ENCODE peak calls at places on chromosomes 5 and 9, in seven cellular contexts. One of them, this sample, is unnamed.

GRCh38 chr5:62305715-62306493 is at the start of gene KIF2A:
- DNase-seq in stimulated activated CD4-positive, alpha-beta T cell treated with anti-CD3 and anti-CD28 coated beads, Interleukin-12 subunit alpha, Interleukin-12 subunit beta, amount 100 ng/mL, for 4 hours: peak
- DNase-seq in activated naive CD4-positive, alpha-beta T cell: peak
- DNase-seq in HS-5: peak
- DNase-seq in T-helper 1 cell: peak
- DNase-seq in substantia nigra: peak
- DNase-seq in AG09309: peak
- DNase-seq in this sample: peak

GRCh38 chr9:129138476-129139232 is 27.4 kb downstream of the PTPA start:
- DNase-seq in stimulated activated CD4-positive, alpha-beta T cell treated with anti-CD3 and anti-CD28 coated beads, Interleukin-12 subunit alpha, Interleukin-12 subunit beta, amount 100 ng/mL, for 4 hours: no peak
- DNase-seq in activated naive CD4-positive, alpha-beta T cell: no peak
- DNase-seq in HS-5: no peak
- DNase-seq in T-helper 1 cell: no peak
- DNase-seq in substantia nigra: no peak
- DNase-seq in AG09309: peak
- DNase-seq in this sample: no peak

GRCh38 chr5:110590187-110590586 is 136.3 kb downstream of the TMEM232 start:
- DNase-seq in stimulated activated CD4-positive, alpha-beta T cell treated with anti-CD3 and anti-CD28 coated beads, Interleukin-12 subunit alpha, Interleukin-12 subunit beta, amount 100 ng/mL, for 4 hours: no peak
- DNase-seq in activated naive CD4-positive, alpha-beta T cell: no peak
- DNase-seq in HS-5: no peak
- DNase-seq in T-helper 1 cell: no peak
- DNase-seq in substantia nigra: no peak
- DNase-seq in AG09309: peak
- DNase-seq in this sample: no peak

GRCh38 chr5:68252678-68253520 is 37.3 kb downstream of the PIK3R1 start:
- DNase-seq in stimulated activated CD4-positive, alpha-beta T cell treated with anti-CD3 and anti-CD28 coated beads, Interleukin-12 subunit alpha, Interleukin-12 subunit beta, amount 100 ng/mL, for 4 hours: peak
- DNase-seq in activated naive CD4-positive, alpha-beta T cell: peak
- DNase-seq in HS-5: no peak
- DNase-seq in T-helper 1 cell: peak
- DNase-seq in substantia nigra: peak
- DNase-seq in AG09309: no peak
- DNase-seq in this sample: no peak

GRCh38 chr5:21452429-21452828 is 1400.7 kb downstream of the CDH12 start:
- DNase-seq in stimulated activated CD4-positive, alpha-beta T cell treated with anti-CD3 and anti-CD28 coated beads, Interleukin-12 subunit alpha, Interleukin-12 subunit beta, amount 100 ng/mL, for 4 hours: no peak
- DNase-seq in activated naive CD4-positive, alpha-beta T cell: no peak
- DNase-seq in HS-5: no peak
- DNase-seq in T-helper 1 cell: no peak
- DNase-seq in substantia nigra: no peak
- DNase-seq in AG09309: no peak
- DNase-seq in this sample: no peak

GRCh38 chr9:115992834-115993233 is 160.8 kb upstream of the PAPPA start:
- DNase-seq in stimulated activated CD4-positive, alpha-beta T cell treated with anti-CD3 and anti-CD28 coated beads, Interleukin-12 subunit alpha, Interleukin-12 subunit beta, amount 100 ng/mL, for 4 hours: no peak
- DNase-seq in activated naive CD4-positive, alpha-beta T cell: no peak
- DNase-seq in HS-5: peak
- DNase-seq in T-helper 1 cell: no peak
- DNase-seq in substantia nigra: no peak
- DNase-seq in AG09309: no peak
- DNase-seq in this sample: no peak

GRCh38 chr9:13648676-13649075 is 369.2 kb upstream of the MPDZ start:
- DNase-seq in stimulated activated CD4-positive, alpha-beta T cell treated with anti-CD3 and anti-CD28 coated beads, Interleukin-12 subunit alpha, Interleukin-12 subunit beta, amount 100 ng/mL, for 4 hours: no peak
- DNase-seq in activated naive CD4-positive, alpha-beta T cell: no peak
- DNase-seq in HS-5: no peak
- DNase-seq in T-helper 1 cell: no peak
- DNase-seq in substantia nigra: no peak
- DNase-seq in AG09309: no peak
- DNase-seq in this sample: no peak

GRCh38 chr5:10352404-10353240 is 873 bp upstream of the MARCHF6 start:
- DNase-seq in stimulated activated CD4-positive, alpha-beta T cell treated with anti-CD3 and anti-CD28 coated beads, Interleukin-12 subunit alpha, Interleukin-12 subunit beta, amount 100 ng/mL, for 4 hours: peak
- DNase-seq in activated naive CD4-positive, alpha-beta T cell: no peak
- DNase-seq in HS-5: no peak
- DNase-seq in T-helper 1 cell: no peak
- DNase-seq in substantia nigra: peak
- DNase-seq in AG09309: no peak
- DNase-seq in this sample: no peak

GRCh38 chr9:69672828-69673640 is 863 bp upstream of the APBA1 start:
- DNase-seq in stimulated activated CD4-positive, alpha-beta T cell treated with anti-CD3 and anti-CD28 coated beads, Interleukin-12 subunit alpha, Interleukin-12 subunit beta, amount 100 ng/mL, for 4 hours: peak
- DNase-seq in activated naive CD4-positive, alpha-beta T cell: peak
- DNase-seq in HS-5: peak
- DNase-seq in T-helper 1 cell: peak
- DNase-seq in substantia nigra: peak
- DNase-seq in AG09309: peak
- DNase-seq in this sample: peak

GRCh38 chr9:91474656-91475055 is 51.0 kb upstream of the NFIL3 start:
- DNase-seq in stimulated activated CD4-positive, alpha-beta T cell treated with anti-CD3 and anti-CD28 coated beads, Interleukin-12 subunit alpha, Interleukin-12 subunit beta, amount 100 ng/mL, for 4 hours: no peak
- DNase-seq in activated naive CD4-positive, alpha-beta T cell: no peak
- DNase-seq in HS-5: no peak
- DNase-seq in T-helper 1 cell: no peak
- DNase-seq in substantia nigra: no peak
- DNase-seq in AG09309: no peak
- DNase-seq in this sample: no peak

GRCh38 chr9:26723486-26723885 is 169.1 kb downstream of the CAAP1 start:
- DNase-seq in stimulated activated CD4-positive, alpha-beta T cell treated with anti-CD3 and anti-CD28 coated beads, Interleukin-12 subunit alpha, Interleukin-12 subunit beta, amount 100 ng/mL, for 4 hours: peak
- DNase-seq in activated naive CD4-positive, alpha-beta T cell: no peak
- DNase-seq in HS-5: no peak
- DNase-seq in T-helper 1 cell: no peak
- DNase-seq in substantia nigra: peak
- DNase-seq in AG09309: no peak
- DNase-seq in this sample: no peak

GRCh38 chr5:17314907-17315471 is 97.6 kb downstream of the BASP1 start:
- DNase-seq in stimulated activated CD4-positive, alpha-beta T cell treated with anti-CD3 and anti-CD28 coated beads, Interleukin-12 subunit alpha, Interleukin-12 subunit beta, amount 100 ng/mL, for 4 hours: no peak
- DNase-seq in activated naive CD4-positive, alpha-beta T cell: no peak
- DNase-seq in HS-5: peak
- DNase-seq in T-helper 1 cell: no peak
- DNase-seq in substantia nigra: no peak
- DNase-seq in AG09309: peak
- DNase-seq in this sample: no peak

GRCh38 chr5:135491552-135492318 is 39.6 kb upstream of the TIFAB start:
- DNase-seq in stimulated activated CD4-positive, alpha-beta T cell treated with anti-CD3 and anti-CD28 coated beads, Interleukin-12 subunit alpha, Interleukin-12 subunit beta, amount 100 ng/mL, for 4 hours: no peak
- DNase-seq in activated naive CD4-positive, alpha-beta T cell: no peak
- DNase-seq in HS-5: no peak
- DNase-seq in T-helper 1 cell: no peak
- DNase-seq in substantia nigra: no peak
- DNase-seq in AG09309: no peak
- DNase-seq in this sample: no peak

GRCh38 chr9:93254806-93255519 is 71.0 kb downstream of the WNK2 start:
- DNase-seq in stimulated activated CD4-positive, alpha-beta T cell treated with anti-CD3 and anti-CD28 coated beads, Interleukin-12 subunit alpha, Interleukin-12 subunit beta, amount 100 ng/mL, for 4 hours: no peak
- DNase-seq in activated naive CD4-positive, alpha-beta T cell: no peak
- DNase-seq in HS-5: no peak
- DNase-seq in T-helper 1 cell: no peak
- DNase-seq in substantia nigra: no peak
- DNase-seq in AG09309: no peak
- DNase-seq in this sample: no peak

GRCh38 chr5:74136276-74136675 is 504.3 kb downstream of the ENC1 start:
- DNase-seq in stimulated activated CD4-positive, alpha-beta T cell treated with anti-CD3 and anti-CD28 coated beads, Interleukin-12 subunit alpha, Interleukin-12 subunit beta, amount 100 ng/mL, for 4 hours: no peak
- DNase-seq in activated naive CD4-positive, alpha-beta T cell: no peak
- DNase-seq in HS-5: no peak
- DNase-seq in T-helper 1 cell: no peak
- DNase-seq in substantia nigra: no peak
- DNase-seq in AG09309: no peak
- DNase-seq in this sample: no peak

GRCh38 chr5:151378616-151379015 is 31.3 kb upstream of the SLC36A2 start:
- DNase-seq in stimulated activated CD4-positive, alpha-beta T cell treated with anti-CD3 and anti-CD28 coated beads, Interleukin-12 subunit alpha, Interleukin-12 subunit beta, amount 100 ng/mL, for 4 hours: no peak
- DNase-seq in activated naive CD4-positive, alpha-beta T cell: no peak
- DNase-seq in HS-5: no peak
- DNase-seq in T-helper 1 cell: no peak
- DNase-seq in substantia nigra: no peak
- DNase-seq in AG09309: no peak
- DNase-seq in this sample: no peak

GRCh38 chr5:133052317-133053175 is 733 bp downstream of the HSPA4 start:
- DNase-seq in stimulated activated CD4-positive, alpha-beta T cell treated with anti-CD3 and anti-CD28 coated beads, Interleukin-12 subunit alpha, Interleukin-12 subunit beta, amount 100 ng/mL, for 4 hours: peak
- DNase-seq in activated naive CD4-positive, alpha-beta T cell: no peak
- DNase-seq in HS-5: no peak
- DNase-seq in T-helper 1 cell: no peak
- DNase-seq in substantia nigra: peak
- DNase-seq in AG09309: no peak
- DNase-seq in this sample: peak

GRCh38 chr9:37566716-37567115 is 9.5 kb downstream of the FBXO10 start:
- DNase-seq in stimulated activated CD4-positive, alpha-beta T cell treated with anti-CD3 and anti-CD28 coated beads, Interleukin-12 subunit alpha, Interleukin-12 subunit beta, amount 100 ng/mL, for 4 hours: no peak
- DNase-seq in activated naive CD4-positive, alpha-beta T cell: no peak
- DNase-seq in HS-5: no peak
- DNase-seq in T-helper 1 cell: no peak
- DNase-seq in substantia nigra: no peak
- DNase-seq in AG09309: no peak
- DNase-seq in this sample: no peak

GRCh38 chr5:61525573-61526142 is 193.6 kb downstream of the ZSWIM6 start:
- DNase-seq in stimulated activated CD4-positive, alpha-beta T cell treated with anti-CD3 and anti-CD28 coated beads, Interleukin-12 subunit alpha, Interleukin-12 subunit beta, amount 100 ng/mL, for 4 hours: no peak
- DNase-seq in activated naive CD4-positive, alpha-beta T cell: no peak
- DNase-seq in HS-5: no peak
- DNase-seq in T-helper 1 cell: no peak
- DNase-seq in substantia nigra: no peak
- DNase-seq in AG09309: no peak
- DNase-seq in this sample: no peak

GRCh38 chr5:8349855-8350254 is 480.9 kb downstream of the MTRR start:
- DNase-seq in stimulated activated CD4-positive, alpha-beta T cell treated with anti-CD3 and anti-CD28 coated beads, Interleukin-12 subunit alpha, Interleukin-12 subunit beta, amount 100 ng/mL, for 4 hours: no peak
- DNase-seq in activated naive CD4-positive, alpha-beta T cell: no peak
- DNase-seq in HS-5: no peak
- DNase-seq in T-helper 1 cell: no peak
- DNase-seq in substantia nigra: no peak
- DNase-seq in AG09309: no peak
- DNase-seq in this sample: no peak

This sample was measured in anterior cingulate cortex.